ENCODE peak calls at places on chromosomes 1 and 21, in ten cellular contexts. B is left ventricle myocardium inferior; S is activated effector memory CD4-positive, alpha-beta T cell treated with anti-CD3 and anti-CD28 coated beads, Interleukin-2, amount 50 U/mL, for 16 hours; R is small intestine; X is cardiac fibroblast; A is AG08395; V is tibial artery; H is cerebellar cortex; I is psoas muscle; C is pancreas. Y is an unnamed sample.

GRCh38 chr21:32534113-32534512 is 51.2 kb downstream of the TCP10L start:
- DNase-seq in C (no peak), S (peak; percentile 28), R (no peak), V (no peak), H (no peak), A (no peak), I (no peak), X (no peak), B (no peak), Y (no peak)

GRCh38 chr1:58266242-58266641 is 280.3 kb downstream of the OMA1 start:
- DNase-seq in S (no peak), B (no peak), V (no peak), I (no peak), H (no peak), C (no peak), A (no peak), X (no peak), R (no peak), Y (no peak)

GRCh38 chr1:66360285-66360724 is 173.6 kb upstream of the SGIP1 start:
- DNase-seq in R (no peak), B (no peak), A (no peak), S (no peak), V (no peak), H (no peak), X (peak; percentile 39), I (no peak), C (no peak), Y (no peak)

GRCh38 chr1:158145173-158145719 is 35.4 kb upstream of the CD1D start:
- DNase-seq in C (peak; percentile 45), S (no peak), H (peak; percentile 5), I (no peak), V (no peak), X (peak; percentile 66), B (peak; percentile 77), R (no peak), A (peak; percentile 34), Y (peak; percentile 47)

GRCh38 chr21:41877901-41878830 is 978 bp downstream of the PRDM15 start:
- DNase-seq in A (peak; percentile 43), H (peak; percentile 61), B (no peak), I (peak; percentile 54), R (peak; percentile 22), C (peak; percentile 42), V (no peak), X (peak; percentile 76), S (peak; percentile 76), Y (peak; percentile 79)

GRCh38 chr1:232950919-232951579 is 638 bp downstream of the NTPCR start:
- DNase-seq in R (peak; percentile 33), V (no peak), A (peak; percentile 20), H (peak; percentile 56), I (no peak), X (peak; percentile 17), C (no peak), B (no peak), S (peak; percentile 66), Y (no peak)

GRCh38 chr1:183163311-183163710 is 22.8 kb upstream of the LAMC2 start:
- DNase-seq in I (no peak), V (no peak), S (no peak), R (no peak), A (peak; percentile 54), H (no peak), C (no peak), X (peak; percentile 91), B (no peak), Y (peak; percentile 93)

GRCh38 chr21:27633631-27634030 is 666.7 kb upstream of the ADAMTS5 start:
- DNase-seq in C (no peak), X (no peak), I (no peak), R (no peak), A (no peak), S (no peak), V (no peak), B (no peak), H (no peak), Y (no peak)

GRCh38 chr1:6889875-6890480 is 104.7 kb downstream of the CAMTA1 start:
- DNase-seq in V (peak; percentile 48), I (no peak), X (peak; percentile 83), S (peak; percentile 72), H (peak; percentile 73), C (peak; percentile 36), R (peak; percentile 83), B (no peak), A (peak; percentile 71), Y (peak; percentile 65)

GRCh38 chr1:232958067-232958466 is 7.7 kb downstream of the NTPCR start:
- DNase-seq in X (no peak), H (no peak), A (no peak), I (no peak), V (no peak), R (peak; percentile 23), B (no peak), S (no peak), C (no peak), Y (no peak)

GRCh38 chr1:28301368-28302174 is 27.3 kb upstream of the MED18 start:
- DNase-seq in V (no peak), I (no peak), A (no peak), B (no peak), R (no peak), X (no peak), C (no peak), H (no peak), S (no peak), Y (no peak)

GRCh38 chr1:44985747-44986359 is 542 bp downstream of the EIF2B3 start:
- DNase-seq in S (no peak), H (no peak), I (no peak), V (no peak), C (no peak), A (no peak), X (peak; percentile 6), R (peak; percentile 10), B (no peak), Y (peak; percentile 15)

GRCh38 chr1:157233131-157233530 is 94.9 kb upstream of the ETV3 start:
- DNase-seq in S (no peak), C (no peak), V (no peak), R (no peak), A (no peak), B (no peak), I (no peak), H (no peak), X (no peak), Y (no peak)

GRCh38 chr1:115258302-115258866 is 79.7 kb downstream of the NGF start:
- DNase-seq in C (no peak), R (no peak), A (peak; percentile 32), S (no peak), I (no peak), B (no peak), X (peak; percentile 92), V (no peak), H (no peak), Y (peak; percentile 92)

GRCh38 chr1:204853446-204853845 is 17.2 kb upstream of the NFASC start:
- DNase-seq in R (no peak), H (no peak), B (no peak), V (no peak), C (no peak), A (no peak), S (no peak), I (no peak), X (no peak), Y (no peak)

GRCh38 chr1:193850745-193851144 is 664.3 kb upstream of the B3GALT2 start:
- DNase-seq in S (no peak), R (no peak), B (no peak), C (no peak), H (no peak), V (no peak), X (no peak), A (no peak), I (no peak), Y (no peak)

GRCh38 chr1:229060140-229060539 is 210.8 kb upstream of the RAB4A start:
- DNase-seq in A (no peak), C (no peak), R (peak; percentile 47), B (no peak), H (no peak), X (no peak), V (no peak), S (no peak), I (no peak), Y (no peak)

GRCh38 chr1:202286622-202287097 is 55.1 kb downstream of the UBE2T start:
- DNase-seq in C (peak; percentile 22), A (peak; percentile 64), X (peak; percentile 6), R (peak; percentile 17), S (no peak), I (peak; percentile 57), B (peak; percentile 38), V (peak; percentile 48), H (no peak), Y (peak; percentile 63)

GRCh38 chr1:1385931-1386330 is 10.9 kb upstream of the AURKAIP1 start:
- DNase-seq in B (no peak), C (no peak), X (no peak), S (no peak), I (no peak), V (no peak), H (no peak), R (no peak), A (no peak), Y (no peak)

GRCh38 chr1:50278352-50278878 is 144.8 kb downstream of the DMRTA2 start:
- DNase-seq in H (no peak), C (no peak), A (no peak), S (no peak), X (no peak), V (no peak), I (no peak), R (no peak), B (no peak), Y (no peak)